ENCODE peak calls at places on chromosomes 4 and X, in five cellular contexts. I is tibial nerve, T is esophagus squamous epithelium, L is A549, X is ovary. P is an unnamed sample.

GRCh38 chrX:71652405-71652804 is 14.9 kb upstream of the LOC101059915 start:
- DNase-seq in I (no peak), T (no peak), L (peak), X (peak), P (no peak)

GRCh38 chr4:142274137-142274536 is 572.0 kb downstream of the INPP4B start:
- DNase-seq in I (no peak), T (no peak), L (no peak), X (no peak), P (no peak)

GRCh38 chr4:54092800-54093608 is 7.0 kb upstream of the GSX2 start:
- DNase-seq in I (no peak), T (no peak), L (no peak), X (no peak), P (no peak)

GRCh38 chrX:104343408-104344129 is 88.8 kb upstream of the ESX1 start:
- DNase-seq in I (no peak), T (no peak), L (peak), X (no peak), P (no peak)

GRCh38 chr4:97720869-97721432 is 422.3 kb downstream of the STPG2 start:
- DNase-seq in I (no peak), T (no peak), L (no peak), X (no peak), P (no peak)

GRCh38 chrX:30593435-30594200 is 16.1 kb upstream of the TASL start:
- DNase-seq in I (no peak), T (no peak), L (no peak), X (no peak), P (no peak)

GRCh38 chr4:85792576-85792975 is 317.6 kb downstream of the ARHGAP24 start:
- DNase-seq in I (no peak), T (no peak), L (no peak), X (no peak), P (no peak)

GRCh38 chr4:16914208-16914607 is 15.8 kb upstream of the LDB2 start:
- DNase-seq in I (no peak), T (no peak), L (no peak), X (peak), P (no peak)

GRCh38 chrX:135389717-135390116 is 32.0 kb upstream of the SMIM10L2A start:
- DNase-seq in I (no peak), T (no peak), L (peak), X (no peak), P (no peak)

GRCh38 chr4:52939325-52939724 is 77.2 kb downstream of the RASL11B start:
- DNase-seq in I (no peak), T (no peak), L (no peak), X (no peak), P (no peak)

GRCh38 chr4:77358315-77358928 is 201.4 kb downstream of the CCNG2 start:
- DNase-seq in I (no peak), T (no peak), L (peak), X (no peak), P (no peak)

GRCh38 chr4:174929346-174929745 is 11.2 kb downstream of the ADAM29 start:
- DNase-seq in I (no peak), T (no peak), L (no peak), X (no peak), P (no peak)

GRCh38 chr4:81215936-81216335 is 914 bp upstream of the PRKG2 start:
- DNase-seq in I (no peak), T (no peak), L (no peak), X (no peak), P (no peak)

GRCh38 chrX:40996886-40997530 is 88.2 kb upstream of the USP9X start:
- DNase-seq in I (no peak), T (no peak), L (peak), X (no peak), P (peak)

GRCh38 chrX:154968353-154968752 is 54.2 kb downstream of the F8 start:
- DNase-seq in I (no peak), T (no peak), L (no peak), X (no peak), P (no peak)

GRCh38 chr4:16360694-16361262 is 134.5 kb upstream of the TAPT1 start:
- DNase-seq in I (no peak), T (no peak), L (no peak), X (no peak), P (no peak)

GRCh38 chr4:16082424-16083216 is 1.2 kb downstream of the PROM1 start:
- DNase-seq in I (no peak), T (no peak), L (peak), X (no peak), P (no peak)

DNA sequence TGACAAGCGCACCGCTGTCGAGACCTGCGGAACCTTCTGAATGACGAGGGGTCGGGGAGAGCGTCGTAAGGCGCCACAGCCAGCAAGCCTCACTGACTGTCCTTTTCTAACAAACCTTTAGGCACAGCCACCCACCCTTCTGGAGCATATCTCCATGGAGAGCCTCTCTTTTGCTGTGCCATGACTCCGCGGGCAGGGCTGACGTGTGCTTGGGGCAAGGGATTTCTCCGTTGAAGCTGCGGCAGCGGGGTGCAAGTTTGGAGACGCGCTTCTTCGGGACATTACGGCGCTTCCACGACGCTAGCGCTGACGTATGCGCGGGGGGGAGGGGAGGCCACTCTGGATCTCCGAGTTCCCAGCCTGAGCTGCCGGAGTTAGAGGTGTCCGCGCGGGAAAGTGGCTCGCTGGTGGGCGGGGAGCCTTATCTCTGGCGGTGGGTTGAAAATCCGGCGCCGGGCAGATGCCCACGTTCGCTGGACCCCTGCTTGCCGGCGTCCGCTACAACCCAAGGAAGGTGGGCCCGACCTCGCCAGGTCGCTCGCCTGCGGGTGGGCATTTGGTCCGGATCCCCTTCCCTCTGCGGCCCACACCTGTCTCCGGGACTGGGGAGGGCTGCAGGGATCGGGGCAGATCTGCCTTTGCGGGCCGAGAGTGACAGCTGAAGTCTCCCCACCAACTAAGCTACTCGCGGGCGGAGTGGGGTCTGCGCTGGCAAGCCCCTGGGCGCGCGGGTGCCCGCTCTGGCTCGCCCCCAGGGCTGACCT is 540 bp upstream of the SLC10A7 start:
- DNase-seq in I (peak), T (peak), L (peak), X (peak), P (peak)
- TF ChIP-seq POLR2A in I (no peak), T (peak), L (peak), X (peak), P (no peak)

DNA sequence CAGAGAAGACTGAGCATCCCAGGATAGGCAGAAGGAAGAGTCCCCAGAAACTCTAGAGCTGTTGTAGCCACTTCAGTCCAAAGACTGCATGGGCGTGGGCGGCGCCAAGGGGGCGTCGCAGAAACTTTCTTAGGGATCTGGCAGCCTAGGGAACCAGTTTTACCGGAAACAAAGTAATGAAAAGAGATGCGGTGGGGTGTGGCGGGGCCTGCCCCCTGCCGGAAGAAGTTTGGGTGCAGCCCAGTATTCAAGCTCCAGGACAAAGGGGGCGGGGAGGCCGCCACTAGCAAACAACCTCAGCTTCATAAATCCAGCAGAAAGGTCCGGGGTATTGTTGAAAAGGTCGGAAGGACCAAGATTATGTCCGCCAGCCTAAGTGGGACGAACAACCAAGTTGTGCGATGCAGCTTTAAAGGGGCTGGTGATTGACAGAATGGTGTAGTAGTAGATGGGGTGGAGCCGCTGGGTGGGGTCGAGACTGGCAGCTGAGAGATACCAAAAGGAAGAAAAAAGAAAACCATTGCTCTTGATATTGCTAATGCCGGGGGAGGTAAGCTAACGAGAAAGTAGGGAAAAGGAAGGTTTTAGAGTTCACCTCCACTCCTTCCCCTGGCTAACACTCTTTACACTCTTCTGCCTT is 190.5 kb downstream of the RRAGB start:
- DNase-seq in I (no peak), T (no peak), L (no peak), X (peak), P (peak)
- TF ChIP-seq CTCF in I (peak), T (peak), L (no peak), X (peak), P (no peak)

DNA sequence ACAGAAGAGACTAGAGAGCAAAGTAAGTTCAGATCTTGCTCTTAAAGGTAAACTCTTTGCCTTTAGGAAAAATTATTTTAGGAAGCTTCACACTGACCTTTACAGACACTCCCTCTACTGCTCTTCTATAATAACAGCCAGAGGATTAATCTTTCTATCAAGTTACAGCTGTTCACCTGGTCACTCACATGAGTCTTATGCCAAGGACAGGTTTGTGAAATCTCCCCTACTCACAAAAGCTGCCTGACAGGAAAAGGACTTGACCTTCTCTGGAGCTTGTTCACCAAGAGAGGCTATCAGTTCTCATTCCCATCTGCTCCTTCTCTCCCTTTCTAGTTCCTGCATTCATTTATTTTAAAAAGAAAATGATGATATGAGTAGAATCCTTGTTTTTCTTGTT is 117.3 kb downstream of the C4orf51 start:
- DNase-seq in I (no peak), T (no peak), L (no peak), X (no peak), P (no peak)
- TF ChIP-seq POLR2A in I (no peak), T (no peak), L (no peak), X (no peak), P (no peak)

GRCh38 chrX:128992107-128992971 is 531.0 kb downstream of the SMARCA1 start:
- DNase-seq in I (no peak), T (no peak), L (no peak), X (no peak), P (no peak)
- TF ChIP-seq CTCF in I (no peak), T (no peak), L (no peak), X (no peak), P (no peak)

P was measured in lower leg skin.